ENCODE peak calls at places on chromosomes 4 and X, in six cellular contexts. J, Y, F, R, Z and H are unnamed samples.

GRCh38 chrX:148854351-148854750 is 353.9 kb downstream of the AFF2 start:
- DNase-seq in J (no peak), Z (peak; percentile 54), F (no peak), R (no peak), Y (peak; percentile 45), H (no peak)

GRCh38 chr4:38670939-38671593 is 7.1 kb downstream of the KLF3 start:
- DNase-seq in R (peak; percentile 52), F (no peak), J (no peak), Y (no peak), Z (no peak), H (no peak)

GRCh38 chrX:41333994-41334865 is at the start of gene DDX3X:
- DNase-seq in F (peak; percentile 30), Y (peak; percentile 91), R (peak; percentile 84), Z (peak; percentile 89), J (peak; percentile 76), H (peak; percentile 71)

GRCh38 chr4:123833156-123833555 is 436.6 kb downstream of the SPRY1 start:
- DNase-seq in R (no peak), Z (no peak), F (no peak), Y (no peak), J (no peak), H (peak; percentile 28)

GRCh38 chr4:138802499-138802898 is 213.1 kb upstream of the NOCT start:
- DNase-seq in F (no peak), J (no peak), R (no peak), Z (no peak), Y (no peak), H (no peak)

GRCh38 chrX:139823806-139824205 is 109.0 kb downstream of the ATP11C start:
- DNase-seq in Y (no peak), F (no peak), J (no peak), R (no peak), Z (peak; percentile 65), H (no peak)

GRCh38 chr4:73856518-73856917 is 3.4 kb downstream of the PF4V1 start:
- DNase-seq in Y (no peak), R (no peak), J (no peak), Z (peak; percentile 65), F (no peak), H (no peak)

GRCh38 chrX:129823115-129823514 is 20.6 kb downstream of the ZDHHC9 start:
- DNase-seq in Y (peak; percentile 12), R (peak; percentile 71), J (no peak), Z (peak; percentile 63), F (no peak), H (no peak)

GRCh38 chrX:153592966-153593688 is 5.8 kb downstream of the CCNQ start:
- DNase-seq in F (no peak), Y (no peak), R (no peak), J (no peak), Z (no peak), H (no peak)

GRCh38 chr4:21304061-21304541 is 603.8 kb downstream of the PACRGL start:
- DNase-seq in R (no peak), Y (no peak), Z (no peak), J (no peak), F (no peak), H (no peak)

GRCh38 chr4:25160714-25161598 is 707 bp upstream of the SEPSECS start:
- DNase-seq in J (no peak), Z (peak; percentile 3), R (no peak), F (no peak), Y (peak; percentile 1), H (peak; percentile 36)

GRCh38 chr4:2795558-2796260 is 2.8 kb downstream of the SH3BP2 start:
- DNase-seq in R (no peak), Y (no peak), J (no peak), Z (no peak), F (no peak), H (no peak)

GRCh38 chr4:54228064-54228527 is 997 bp upstream of the PDGFRA start:
- DNase-seq in Y (peak; percentile 65), R (no peak), J (no peak), Z (peak; percentile 71), F (no peak), H (peak; percentile 53)

GRCh38 chr4:46196086-46196485 is 72.2 kb upstream of the GABRG1 start:
- DNase-seq in J (no peak), F (no peak), R (no peak), Y (no peak), Z (no peak), H (no peak)

GRCh38 chr4:80611366-80611765 is 275.8 kb downstream of the CFAP299 start:
- DNase-seq in Z (no peak), R (no peak), J (no peak), F (no peak), Y (no peak), H (no peak)

GRCh38 chr4:73257242-73257994 is 1.2 kb downstream of the ANKRD17 start:
- DNase-seq in R (peak; percentile 59), Y (peak; percentile 78), F (peak; percentile 51), J (peak; percentile 82), Z (peak; percentile 89), H (peak; percentile 57)

GRCh38 chrX:153968754-153969124 is 2.9 kb downstream of the HCFC1 start:
- DNase-seq in R (peak; percentile 65), F (no peak), J (no peak), Y (no peak), Z (no peak), H (no peak)

GRCh38 chr4:36439556-36439955 is 158.1 kb downstream of the DTHD1 start:
- DNase-seq in F (no peak), Y (no peak), J (no peak), Z (no peak), R (no peak), H (no peak)

GRCh38 chr4:108367751-108368150 is 199.0 kb upstream of the LEF1 start:
- DNase-seq in F (no peak), Y (no peak), Z (no peak), R (no peak), J (no peak), H (no peak)

GRCh38 chr4:20395160-20395773 is 143.6 kb downstream of the SLIT2 start:
- DNase-seq in F (no peak), R (no peak), J (peak; percentile 7), Y (peak; percentile 26), Z (peak; percentile 68), H (peak; percentile 1)

GRCh38 chr4:1511441-1512041 is 105.3 kb upstream of the NKX1-1 start:
- DNase-seq in Y (no peak), F (no peak), J (no peak), Z (no peak), R (no peak), H (peak; percentile 25)

GRCh38 chr4:139229534-139230039 is 50.4 kb downstream of the MGARP start:
- DNase-seq in Y (peak; percentile 47), F (no peak), R (no peak), Z (peak; percentile 72), J (peak; percentile 34), H (peak; percentile 46)

GRCh38 chr4:14916554-14917304 is 85.6 kb upstream of the CPEB2 start:
- DNase-seq in F (no peak), R (no peak), J (no peak), Z (peak; percentile 66), Y (peak; percentile 63), H (peak; percentile 24)

GRCh38 chrX:97806238-97806637 is 922.5 kb downstream of the RPA4 start:
- DNase-seq in Z (no peak), R (no peak), J (no peak), Y (no peak), F (no peak), H (no peak)

GRCh38 chrX:30570505-30570904 is 7.1 kb downstream of the TASL start:
- DNase-seq in J (no peak), Z (peak; percentile 44), F (no peak), Y (no peak), R (no peak), H (no peak)

GRCh38 chr4:154124539-154125255 is 335.8 kb upstream of the SFRP2 start:
- DNase-seq in Y (peak; percentile 96), Z (peak; percentile 79), F (no peak), J (no peak), R (no peak), H (peak; percentile 72)

GRCh38 chr4:65007841-65008439 is 598.7 kb upstream of the TECRL start:
- DNase-seq in F (no peak), J (no peak), R (no peak), Z (peak; percentile 68), Y (peak; percentile 23), H (peak; percentile 54)

GRCh38 chr4:4507923-4508322 is 33.9 kb downstream of the STX18 start:
- DNase-seq in R (no peak), Z (peak; percentile 18), J (no peak), Y (no peak), F (no peak), H (peak; percentile 8)

GRCh38 chr4:147488551-147488950 is 7.7 kb downstream of the EDNRA start:
- DNase-seq in R (no peak), Z (no peak), J (no peak), Y (no peak), F (no peak), H (no peak)

GRCh38 chrX:9133426-9133825 is 99.5 kb upstream of the FAM9B start:
- DNase-seq in J (no peak), F (no peak), R (no peak), Z (no peak), Y (no peak), H (no peak)

GRCh38 chr4:51997647-51998046 is 22.5 kb downstream of the LRRC66 start:
- DNase-seq in Z (no peak), J (no peak), Y (no peak), R (no peak), F (no peak), H (no peak)
- TF ChIP-seq CTCF in Z (peak; percentile 2), J (no peak), Y (peak; percentile 13), R (no peak), F (no peak), H (no peak)

GRCh38 chr4:121822796-121823504 is 733 bp downstream of the CCNA2 start:
- DNase-seq in Z (peak; percentile 47), F (peak; percentile 2), Y (peak; percentile 10), R (no peak), J (peak; percentile 10), H (peak; percentile 11)
- TF ChIP-seq CTCF in Z (no peak), F (no peak), Y (no peak), R (no peak), J (no peak), H (peak; percentile 8)

DNA sequence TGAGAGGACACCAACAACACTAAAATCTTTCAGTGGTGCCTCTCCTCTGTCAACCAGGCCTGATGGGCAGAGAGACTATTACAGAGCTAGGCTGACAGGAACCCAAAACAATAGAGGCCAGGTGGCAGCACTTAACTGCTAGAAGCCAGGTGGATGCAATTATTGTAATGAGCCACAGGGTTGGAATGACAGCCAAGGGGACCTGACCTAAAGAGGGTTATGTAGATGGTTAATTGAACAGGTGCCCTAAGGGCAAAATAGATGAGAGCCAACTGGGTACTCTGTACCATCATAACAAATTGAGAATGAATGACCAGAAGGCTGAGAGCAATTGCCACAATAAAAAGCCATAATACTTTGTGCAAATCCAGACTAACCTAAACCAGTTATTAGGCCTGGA is 24.7 kb upstream of the FRAS1 start:
- DNase-seq in Y (peak; percentile 20), F (no peak), J (no peak), Z (peak; percentile 9), R (no peak), H (no peak)
- TF ChIP-seq CTCF in Y (peak; percentile 38), F (no peak), J (no peak), Z (no peak), R (no peak), H (no peak)

DNA sequence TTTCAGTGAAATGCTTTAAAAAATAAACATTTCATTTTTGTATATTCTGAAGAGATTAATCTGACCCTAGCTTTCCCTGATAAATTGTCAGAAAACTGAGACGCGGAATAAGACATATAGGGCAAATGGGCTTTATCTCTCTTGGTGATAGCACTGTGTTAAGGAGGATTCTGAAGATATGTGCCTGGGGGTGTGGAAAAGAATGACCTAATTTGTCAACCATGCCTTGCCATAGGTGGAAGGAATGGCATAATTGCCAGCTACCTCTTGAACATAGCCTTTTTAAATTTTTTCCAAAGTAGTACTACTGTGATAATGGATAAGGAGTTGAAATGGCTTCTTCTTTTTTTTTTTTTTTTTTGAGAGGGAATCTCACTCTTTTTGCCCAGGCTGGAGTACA is 11.7 kb downstream of the JADE1 start:
- DNase-seq in Y (no peak), J (no peak), Z (no peak), R (no peak), F (no peak), H (no peak)
- TF ChIP-seq CTCF in Y (no peak), J (no peak), Z (no peak), R (no peak), F (no peak), H (no peak)